ENCODE peak calls at places on chromosomes 7 and 10, in eight cellular contexts. M, V, T, C, G, Y, E and X are unnamed samples.

GRCh38 chr7:107891619-107892366 is 810 bp downstream of the DLD start:
- DNase-seq in M (no peak), V (no peak), T (peak), C (no peak), G (no peak), Y (no peak), E (peak), X (no peak)

GRCh38 chr10:129764901-129765663 is 199.0 kb downstream of the EBF3 start:
- DNase-seq in M (no peak), V (no peak), T (no peak), C (no peak), G (no peak), Y (no peak), E (no peak), X (peak)

GRCh38 chr10:122236690-122237306 is 34.3 kb upstream of the BTBD16 start:
- DNase-seq in M (no peak), V (no peak), T (no peak), C (no peak), G (no peak), Y (no peak), E (no peak), X (no peak)

GRCh38 chr7:117219485-117219884 is 103.4 kb downstream of the WNT2 start:
- DNase-seq in M (no peak), V (no peak), T (no peak), C (peak), G (no peak), Y (no peak), E (peak), X (no peak)

GRCh38 chr7:151494569-151495284 is 25.0 kb downstream of the RHEB start:
- DNase-seq in M (no peak), V (no peak), T (no peak), C (no peak), G (no peak), Y (no peak), E (no peak), X (no peak)

GRCh38 chr7:112889834-112890438 is 99.7 kb upstream of the TMEM168 start:
- DNase-seq in M (no peak), V (no peak), T (no peak), C (no peak), G (no peak), Y (no peak), E (no peak), X (no peak)

GRCh38 chr10:36888925-36889573 is 236.3 kb upstream of the ANKRD30A start:
- DNase-seq in M (no peak), V (no peak), T (peak), C (no peak), G (peak), Y (no peak), E (peak), X (peak)

GRCh38 chr7:378551-379455 is 88.8 kb downstream of the FOXL3 start:
- DNase-seq in M (no peak), V (peak), T (no peak), C (no peak), G (no peak), Y (no peak), E (no peak), X (peak)

GRCh38 chr10:113646337-113647201 is 17.3 kb downstream of the NRAP start:
- DNase-seq in M (no peak), V (peak), T (no peak), C (no peak), G (no peak), Y (no peak), E (no peak), X (no peak)